ENCODE peak calls at places on chromosome 14, in six cellular contexts. L is stomach, F is kidney, D is OCI-LY7, Y is aorta, V is mammary epithelial cell. O is an unnamed sample. For H3K4me1, the result is how much of the 10 kb centered on the place peaks cover.

GRCh38 chr14:95935228-95935822 is 58.7 kb downstream of the TUNAR start:
- DNase-seq in L (no peak), F (no peak), D (peak), Y (no peak), V (peak), O (no peak)

GRCh38 chr14:53391631-53392030 is 238.5 kb upstream of the DDHD1 start:
- DNase-seq in L (no peak), F (no peak), D (no peak), Y (no peak), V (peak), O (no peak)

GRCh38 chr14:97379091-97379531 is 581.9 kb downstream of the VRK1 start:
- DNase-seq in L (no peak), F (no peak), D (no peak), Y (no peak), V (no peak), O (no peak)

GRCh38 chr14:76138758-76139723 is 12.7 kb upstream of the GPATCH2L start:
- DNase-seq in L (no peak), F (no peak), D (no peak), Y (no peak), V (no peak), O (no peak)

GRCh38 chr14:96479435-96480146 is 22.6 kb upstream of the PAPOLA start:
- DNase-seq in L (no peak), F (no peak), D (no peak), Y (no peak), V (no peak), O (no peak)

GRCh38 chr14:99187858-99188257 is 84.1 kb downstream of the BCL11B start:
- DNase-seq in L (no peak), F (no peak), D (no peak), Y (no peak), V (no peak), O (no peak)

GRCh38 chr14:31887929-31888580 is 189.0 kb upstream of the ARHGAP5 start:
- DNase-seq in L (no peak), F (no peak), D (no peak), Y (no peak), V (no peak), O (no peak)

GRCh38 chr14:36022765-36023415 is 153.6 kb downstream of the PTCSC3 start:
- DNase-seq in L (no peak), F (no peak), D (no peak), Y (no peak), V (no peak), O (no peak)

GRCh38 chr14:42214981-42215491 is 608.4 kb downstream of the LRFN5 start:
- DNase-seq in L (no peak), F (no peak), D (no peak), Y (no peak), V (peak), O (no peak)

GRCh38 chr14:90487031-90487430 is 90.2 kb downstream of the CALM1 start:
- DNase-seq in L (no peak), F (no peak), D (no peak), Y (no peak), V (no peak), O (peak)

GRCh38 chr14:36750244-36750643 is 88.6 kb downstream of the PAX9 start:
- DNase-seq in L (no peak), F (no peak), D (no peak), Y (no peak), V (peak), O (no peak)

GRCh38 chr14:24941719-24942118 is 108.2 kb downstream of the STXBP6 start:
- DNase-seq in L (peak), F (peak), D (peak), Y (no peak), V (no peak), O (no peak)

GRCh38 chr14:77284066-77284855 is 13.3 kb upstream of the NGB start:
- DNase-seq in L (no peak), F (no peak), D (no peak), Y (no peak), V (no peak), O (no peak)

GRCh38 chr14:21264025-21264801 is 5.0 kb downstream of the HNRNPC start:
- DNase-seq in L (no peak), F (no peak), D (no peak), Y (no peak), V (peak), O (no peak)

GRCh38 chr14:39107624-39108023 is 4.6 kb upstream of the SEC23A start:
- DNase-seq in L (no peak), F (no peak), D (peak), Y (no peak), V (peak), O (no peak)

GRCh38 chr14:102798926-102799325 is 21.7 kb downstream of the TRAF3 start:
- DNase-seq in L (no peak), F (no peak), D (no peak), Y (no peak), V (no peak), O (no peak)

GRCh38 chr14:33273978-33274377 is 335.3 kb downstream of the NPAS3 start:
- DNase-seq in L (no peak), F (no peak), D (peak), Y (no peak), V (no peak), O (no peak)

GRCh38 chr14:38496092-38496491 is 240.2 kb upstream of the CLEC14A start:
- DNase-seq in L (no peak), F (no peak), D (no peak), Y (no peak), V (no peak), O (no peak)

GRCh38 chr14:38363217-38363616 is 107.3 kb upstream of the CLEC14A start:
- DNase-seq in L (no peak), F (no peak), D (no peak), Y (no peak), V (no peak), O (no peak)

GRCh38 chr14:54902521-54903420 is at the start of gene GCH1:
- DNase-seq in L (peak), F (peak), D (peak), Y (peak), V (peak), O (peak)

GRCh38 chr14:73771848-73772705 is 57.9 kb upstream of the PNMA1 start:
- DNase-seq in L (peak), F (peak), D (peak), Y (peak), V (peak), O (no peak)

GRCh38 chr14:31127690-31128089 is 79.9 kb downstream of the HECTD1 start:
- DNase-seq in L (no peak), F (no peak), D (no peak), Y (no peak), V (peak), O (no peak)

GRCh38 chr14:62604524-62604923 is 440.7 kb downstream of the KCNH5 start:
- DNase-seq in L (no peak), F (no peak), D (no peak), Y (no peak), V (no peak), O (no peak)

GRCh38 chr14:67650694-67651093 is 23.7 kb downstream of the VTI1B start:
- DNase-seq in L (no peak), F (no peak), D (no peak), Y (no peak), V (peak), O (no peak)

GRCh38 chr14:52080817-52081755 is 12.2 kb upstream of the NID2 start:
- DNase-seq in L (no peak), F (no peak), D (no peak), Y (no peak), V (peak), O (no peak)

GRCh38 chr14:53591816-53592215 is 364.8 kb downstream of the BMP4 start:
- DNase-seq in L (no peak), F (no peak), D (no peak), Y (no peak), V (no peak), O (no peak)

GRCh38 chr14:23828001-23828400 is 125.6 kb upstream of the DHRS4 start:
- DNase-seq in L (no peak), F (no peak), D (no peak), Y (no peak), V (no peak), O (no peak)

GRCh38 chr14:68970096-68970612 is 8.9 kb downstream of the ACTN1 start:
- DNase-seq in L (no peak), F (no peak), D (no peak), Y (peak), V (no peak), O (no peak)

GRCh38 chr14:54481695-54482094 is 7.1 kb downstream of the GMFB start:
- DNase-seq in L (no peak), F (no peak), D (no peak), Y (no peak), V (peak), O (no peak)

GRCh38 chr14:58572092-58572853 is 65.5 kb upstream of the DACT1 start:
- DNase-seq in L (no peak), F (no peak), D (no peak), Y (no peak), V (peak), O (no peak)

GRCh38 chr14:69613312-69614073 is 2.1 kb downstream of the SUSD6 start:
- DNase-seq in L (no peak), F (no peak), D (no peak), Y (no peak), V (no peak), O (no peak)

GRCh38 chr14:89324501-89325298 is 92.3 kb downstream of the FOXN3 start:
- DNase-seq in L (no peak), F (no peak), D (no peak), Y (no peak), V (no peak), O (no peak)

GRCh38 chr14:25042362-25043299 is 7.3 kb downstream of the STXBP6 start:
- DNase-seq in L (no peak), F (no peak), D (no peak), Y (no peak), V (no peak), O (no peak)

GRCh38 chr14:54623279-54624004 is 56.5 kb downstream of the SAMD4A start:
- DNase-seq in L (no peak), F (no peak), D (no peak), Y (no peak), V (no peak), O (no peak)

GRCh38 chr14:64611358-64612020 is 61.7 kb downstream of the PPP1R36 start:
- DNase-seq in L (no peak), F (no peak), D (no peak), Y (no peak), V (no peak), O (no peak)
- H3K27ac ChIP-seq in L (peak), F (no peak), D (no peak), Y (no peak), V (no peak), O (no peak)

GRCh38 chr14:92514844-92515509 is 1.4 kb downstream of the RIN3 start:
- DNase-seq in L (no peak), F (no peak), D (no peak), Y (no peak), V (no peak), O (no peak)
- H3K4me1 ChIP-seq in L (half or more), F (under half), D (under half), Y (under half), V (under half), O (under half)

GRCh38 chr14:50395448-50395847 is 1.2 kb downstream of the CDKL1 start:
- DNase-seq in L (no peak), F (no peak), D (no peak), Y (no peak), V (no peak), O (no peak)
- H3K27ac ChIP-seq in L (peak), F (peak), D (no peak), Y (no peak), V (no peak), O (peak)

GRCh38 chr14:100246136-100246535 is 7.2 kb downstream of the YY1 start:
- DNase-seq in L (no peak), F (no peak), D (no peak), Y (no peak), V (no peak), O (no peak)
- H3K4me1 ChIP-seq in L (half or more), F (under half), D (half or more), Y (under half), V (under half), O (under half)